ENCODE peak calls at places on chromosomes 11 and 22, in seven cellular contexts. G is Peyer's patch, Y is mucosa of gallbladder, L is M059J, J is right atrium auricular region, P is T-helper 2 cell, N is lower leg skin. K is an unnamed sample.

GRCh38 chr11:114395776-114396175 is 4.5 kb downstream of the C11orf71 start:
- DNase-seq in G (no peak), Y (no peak), L (no peak), J (no peak), P (no peak), N (no peak), K (peak)

GRCh38 chr11:46527586-46527985 is 66.2 kb downstream of the AMBRA1 start:
- DNase-seq in G (no peak), Y (no peak), L (no peak), J (no peak), P (no peak), N (no peak), K (no peak)

GRCh38 chr11:62925308-62925707 is 4.1 kb upstream of the CHRM1 start:
- DNase-seq in G (no peak), Y (no peak), L (no peak), J (no peak), P (no peak), N (no peak), K (no peak)

GRCh38 chr11:20156280-20156875 is 3.9 kb downstream of the DBX1 start:
- DNase-seq in G (peak), Y (no peak), L (no peak), J (no peak), P (peak), N (no peak), K (peak)

GRCh38 chr11:35013514-35014191 is 97.2 kb downstream of the PDHX start:
- DNase-seq in G (no peak), Y (no peak), L (peak), J (no peak), P (peak), N (no peak), K (no peak)

GRCh38 chr11:47791774-47792173 is 24.6 kb upstream of the FNBP4 start:
- DNase-seq in G (no peak), Y (no peak), L (no peak), J (no peak), P (no peak), N (no peak), K (no peak)

GRCh38 chr22:47107431-47107830 is 345.0 kb downstream of the TBC1D22A start:
- DNase-seq in G (no peak), Y (no peak), L (peak), J (no peak), P (no peak), N (no peak), K (no peak)

GRCh38 chr11:134513585-134514120 is 101.6 kb upstream of the B3GAT1 start:
- DNase-seq in G (no peak), Y (no peak), L (no peak), J (no peak), P (no peak), N (no peak), K (no peak)

GRCh38 chr22:29039148-29039547 is 22.5 kb downstream of the C22orf31 start:
- DNase-seq in G (no peak), Y (no peak), L (no peak), J (no peak), P (no peak), N (no peak), K (peak)

GRCh38 chr11:41795004-41795403 is 335.6 kb upstream of the LRRC4C start:
- DNase-seq in G (no peak), Y (no peak), L (peak), J (no peak), P (no peak), N (no peak), K (no peak)

GRCh38 chr11:68463714-68464113 is 3.2 kb downstream of the PPP6R3 start:
- DNase-seq in G (no peak), Y (no peak), L (no peak), J (no peak), P (no peak), N (no peak), K (no peak)

GRCh38 chr11:15053201-15053685 is 20.1 kb upstream of the CALCB start:
- DNase-seq in G (no peak), Y (no peak), L (no peak), J (no peak), P (no peak), N (no peak), K (no peak)

GRCh38 chr22:39661842-39662676 is 91.5 kb downstream of the CACNA1I start:
- DNase-seq in G (peak), Y (peak), L (no peak), J (no peak), P (peak), N (peak), K (peak)

K was measured in small intestine.